ENCODE peak calls at places on chromosome 22, in seven cellular contexts. A is mesenchymal stem cell, K is Peyer's patch, P is neural progenitor cell, H is PC-3, M is RWPE1, E is caudate nucleus. S is an unnamed sample.
A peak's percentile ranks its signal among the peaks of the same experiment; 100 is the strongest.

GRCh38 chr22:25745341-25746011 is 3.5 kb downstream of the MYO18B start:
- DNase-seq in A (peak; percentile 47), K (no peak), P (no peak), H (no peak), M (no peak), E (no peak), S (no peak)

GRCh38 chr22:28105396-28105795 is 186.3 kb upstream of the PITPNB start:
- DNase-seq in A (peak; percentile 43), K (no peak), P (no peak), H (no peak), M (no peak), E (no peak), S (no peak)

GRCh38 chr22:44402196-44403111 is 89.7 kb upstream of the SHISAL1 start:
- DNase-seq in A (no peak), K (peak; percentile 27), P (no peak), H (no peak), M (no peak), E (no peak), S (no peak)

GRCh38 chr22:50599816-50600454 is 658 bp upstream of the MAPK8IP2 start:
- DNase-seq in A (peak; percentile 43), K (peak; percentile 67), P (peak; percentile 88), H (peak; percentile 14), M (peak; percentile 56), E (no peak), S (no peak)

GRCh38 chr22:45678961-45679912 is 7.6 kb downstream of the ATXN10 start:
- DNase-seq in A (peak; percentile 34), K (no peak), P (no peak), H (peak; percentile 95), M (peak; percentile 40), E (no peak), S (no peak)

GRCh38 chr22:37428649-37429586 is 1.6 kb upstream of the ELFN2 start:
- DNase-seq in A (peak; percentile 76), K (peak; percentile 83), P (peak; percentile 93), H (no peak), M (no peak), E (no peak), S (no peak)

GRCh38 chr22:25172153-25172552 is 27.5 kb upstream of the CRYBB3 start:
- DNase-seq in A (no peak), K (no peak), P (no peak), H (peak; percentile 34), M (no peak), E (no peak), S (no peak)

GRCh38 chr22:45521178-45521577 is 18.5 kb downstream of the FBLN1 start:
- DNase-seq in A (no peak), K (no peak), P (no peak), H (no peak), M (no peak), E (no peak), S (no peak)

GRCh38 chr22:48796295-48797015 is 1031.2 kb downstream of the BRD1 start:
- DNase-seq in A (no peak), K (no peak), P (peak; percentile 29), H (no peak), M (no peak), E (no peak), S (no peak)

GRCh38 chr22:43996170-43996980 is 27.7 kb upstream of the PARVB start:
- DNase-seq in A (no peak), K (peak; percentile 88), P (no peak), H (no peak), M (no peak), E (no peak), S (no peak)

GRCh38 chr22:27687984-27688545 is 113.5 kb downstream of the MN1 start:
- DNase-seq in A (peak; percentile 37), K (no peak), P (no peak), H (no peak), M (no peak), E (no peak), S (peak; percentile 16)

GRCh38 chr22:27507066-27507715 is 294.4 kb downstream of the MN1 start:
- DNase-seq in A (no peak), K (no peak), P (no peak), H (peak; percentile 43), M (no peak), E (no peak), S (no peak)

GRCh38 chr22:40401532-40401931 is 31.1 kb downstream of the SGSM3 start:
- DNase-seq in A (no peak), K (peak; percentile 56), P (no peak), H (no peak), M (no peak), E (no peak), S (no peak)

GRCh38 chr22:28817919-28818859 is 17.8 kb upstream of the XBP1 start:
- DNase-seq in A (no peak), K (peak; percentile 59), P (no peak), H (peak; percentile 19), M (no peak), E (no peak), S (peak; percentile 40)

GRCh38 chr22:47012589-47013365 is 250.3 kb downstream of the TBC1D22A start:
- DNase-seq in A (peak; percentile 61), K (no peak), P (no peak), H (peak; percentile 73), M (no peak), E (no peak), S (no peak)
- H3K27ac ChIP-seq in A (no peak overlapping the region), K (peak overlapping the region; percentile 23), P (no peak overlapping the region), H (peak overlapping the region; percentile 37), M (no peak overlapping the region), E (no peak overlapping the region), S (no peak overlapping the region)

DNA sequence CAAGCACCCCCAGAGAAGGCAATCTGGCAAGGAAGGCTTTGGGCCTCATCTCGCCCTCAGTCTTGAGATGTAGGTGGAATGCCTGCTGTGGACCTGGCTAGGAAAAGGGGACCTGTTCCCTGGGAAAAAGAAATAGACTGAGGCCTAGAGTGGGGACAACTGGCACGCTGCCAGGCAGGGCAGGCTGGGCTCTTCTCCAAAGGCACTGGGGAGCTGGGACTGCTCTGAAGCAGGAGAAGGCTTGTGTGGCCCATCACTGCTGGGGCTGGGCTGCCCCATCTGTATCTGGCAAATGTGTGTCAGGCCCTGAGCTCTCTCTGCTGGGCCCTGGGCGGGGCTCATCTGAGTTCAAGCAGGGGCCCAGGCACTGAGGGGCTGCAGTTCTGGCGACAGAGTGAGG is 32.9 kb downstream of the ARVCF start:
- DNase-seq in A (no peak), K (no peak), P (no peak), H (no peak), M (no peak), E (no peak), S (no peak)
- H3K27ac ChIP-seq in A (no peak overlapping the region), K (no peak overlapping the region), P (no peak overlapping the region), H (no peak overlapping the region), M (peak overlapping the region; percentile 67), E (no peak overlapping the region), S (peak overlapping the region; percentile 27)

DNA sequence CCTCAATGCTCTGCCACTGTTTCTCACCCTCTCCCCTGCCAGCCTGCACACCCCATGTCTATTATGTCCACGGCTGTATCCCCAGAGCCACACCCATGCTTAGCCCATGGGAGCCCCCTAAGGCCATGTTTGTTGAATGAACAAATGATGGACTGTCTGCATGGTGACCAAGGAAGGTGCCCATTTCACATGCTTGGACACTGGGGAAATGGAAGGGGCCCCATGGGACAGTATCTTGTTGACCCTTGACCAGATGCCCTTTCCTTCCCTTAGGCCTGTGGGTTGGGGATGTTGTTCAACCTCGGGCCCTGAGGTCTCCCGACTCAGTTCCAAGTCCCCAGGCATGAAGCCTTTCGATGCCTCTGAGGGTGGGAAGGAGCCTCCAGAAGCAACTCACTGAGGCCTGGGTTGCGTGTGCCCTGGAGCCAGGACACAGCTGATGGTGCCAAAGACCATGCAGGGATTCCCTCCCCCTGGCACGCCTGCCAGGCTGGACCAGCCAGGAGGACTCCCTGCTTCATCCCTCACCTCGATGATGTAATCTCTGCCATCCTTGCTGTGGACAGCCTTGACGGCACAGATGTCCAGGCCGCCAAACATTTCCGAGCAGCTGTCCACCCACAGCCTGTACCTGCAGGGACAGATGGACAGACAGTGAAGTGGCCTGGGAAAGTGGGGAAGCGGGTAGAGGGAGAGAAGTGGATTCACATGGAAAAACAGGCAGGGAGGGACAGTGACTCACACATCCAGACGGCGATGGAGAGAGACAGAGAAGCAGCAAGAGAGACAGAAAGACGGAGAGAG is 58.9 kb downstream of the FBXO7 start:
- DNase-seq in A (peak; percentile 87), K (no peak), P (no peak), H (no peak), M (no peak), E (no peak), S (no peak)
- H3K27ac ChIP-seq in A (no peak overlapping the region), K (peak overlapping the region; percentile 64), P (no peak overlapping the region), H (no peak overlapping the region), M (peak overlapping the region; percentile 71), E (peak overlapping the region; percentile 6), S (no peak overlapping the region)

GRCh38 chr22:31178859-31179258 is 18.9 kb downstream of the RNF185 start:
- DNase-seq in A (no peak), K (no peak), P (no peak), H (no peak), M (no peak), E (no peak), S (no peak)

GRCh38 chr22:31176923-31177322 is 16.9 kb downstream of the RNF185 start:
- DNase-seq in A (no peak), K (peak; percentile 21), P (no peak), H (no peak), M (no peak), E (no peak), S (no peak)

GRCh38 chr22:31179345-31179744 is 19.4 kb downstream of the RNF185 start:
- DNase-seq in A (peak; percentile 8), K (peak; percentile 51), P (no peak), H (peak; percentile 92), M (peak; percentile 63), E (no peak), S (peak; percentile 63)

GRCh38 chr22:31173386-31174145 is 13.6 kb downstream of the RNF185 start:
- DNase-seq in A (peak; percentile 94), K (peak; percentile 30), P (no peak), H (peak; percentile 72), M (peak; percentile 68), E (no peak), S (peak; percentile 69)

GRCh38 chr22:31177420-31178162 is 17.6 kb downstream of the RNF185 start:
- DNase-seq in A (peak; percentile 69), K (peak; percentile 33), P (no peak), H (peak; percentile 25), M (peak; percentile 86), E (no peak), S (peak; percentile 95)
- H3K27ac ChIP-seq in A (peak overlapping the region; percentile 95), K (no peak overlapping the region), P (no peak overlapping the region), H (no peak overlapping the region), M (peak overlapping the region; percentile 82), E (no peak overlapping the region), S (peak overlapping the region; percentile 95)

GRCh38 chr22:16807109-16807508 is 18.1 kb downstream of the XKR3 start:
- DNase-seq in A (no peak), K (no peak), P (no peak), H (no peak), M (no peak), E (no peak), S (no peak)

GRCh38 chr22:16806401-16806800 is 18.8 kb downstream of the XKR3 start:
- DNase-seq in A (no peak), K (no peak), P (no peak), H (no peak), M (no peak), E (no peak), S (no peak)

GRCh38 chr22:16808744-16809143 is 16.5 kb downstream of the XKR3 start:
- DNase-seq in A (no peak), K (no peak), P (no peak), H (no peak), M (no peak), E (no peak), S (no peak)

GRCh38 chr22:16815073-16815472 is 10.1 kb downstream of the XKR3 start:
- DNase-seq in A (no peak), K (no peak), P (no peak), H (no peak), M (no peak), E (no peak), S (no peak)

GRCh38 chr22:16810188-16810802 is 14.9 kb downstream of the XKR3 start:
- DNase-seq in A (no peak), K (no peak), P (no peak), H (no peak), M (no peak), E (no peak), S (no peak)
- H3K27ac ChIP-seq in A (no peak overlapping the region), K (no peak overlapping the region), P (no peak overlapping the region), H (no peak overlapping the region), M (no peak overlapping the region), E (no peak overlapping the region), S (no peak overlapping the region)

S was measured in epithelial cell of prostate.